ENCODE peak calls at places on chromosomes 13 and 19, in ten cellular contexts. One of them, this sample, is unnamed.

GRCh38 chr19:1107655-1108261 is 4.0 kb downstream of the GPX4 start:
- DNase-seq in T1000: no peak
- DNase-seq in kidney epithelial cell: no peak
- DNase-seq in NCI-H2171 treated with DMSO at 0.1 percent for 48 hours: no peak
- DNase-seq in skeletal muscle cell: no peak
- DNase-seq in AG09309: no peak
- DNase-seq in stimulated activated CD8-positive, alpha-beta memory T cell treated with anti-CD3 and anti-CD28 coated beads, Interleukin-7, amount 100 ng/mL, for 1 hour: no peak
- DNase-seq in H54: no peak
- DNase-seq in ELR: no peak
- DNase-seq in cardiac muscle cell: no peak
- DNase-seq in this sample: no peak

GRCh38 chr19:33241091-33241529 is 15.5 kb upstream of the SLC7A10 start:
- DNase-seq in H54: no peak
- DNase-seq in cardiac muscle cell: no peak
- DNase-seq in kidney epithelial cell: no peak
- DNase-seq in skeletal muscle cell: no peak
- DNase-seq in NCI-H2171 treated with DMSO at 0.1 percent for 48 hours: no peak
- DNase-seq in AG09309: no peak
- DNase-seq in T1000: no peak
- DNase-seq in stimulated activated CD8-positive, alpha-beta memory T cell treated with anti-CD3 and anti-CD28 coated beads, Interleukin-7, amount 100 ng/mL, for 1 hour: no peak
- DNase-seq in ELR: no peak
- DNase-seq in this sample: no peak

GRCh38 chr19:1269065-1269477 is at the start of gene CIRBP:
- DNase-seq in kidney epithelial cell: peak; percentile 92
- DNase-seq in T1000: peak; percentile 99
- DNase-seq in ELR: peak; percentile 100
- DNase-seq in cardiac muscle cell: peak; percentile 100
- DNase-seq in AG09309: peak; percentile 96
- DNase-seq in H54: peak; percentile 97
- DNase-seq in skeletal muscle cell: peak; percentile 95
- DNase-seq in stimulated activated CD8-positive, alpha-beta memory T cell treated with anti-CD3 and anti-CD28 coated beads, Interleukin-7, amount 100 ng/mL, for 1 hour: peak; percentile 98
- DNase-seq in NCI-H2171 treated with DMSO at 0.1 percent for 48 hours: peak; percentile 97
- DNase-seq in this sample: no peak

GRCh38 chr13:110797230-110797877 is 83.9 kb downstream of the ING1 start:
- DNase-seq in ELR: no peak
- DNase-seq in cardiac muscle cell: no peak
- DNase-seq in kidney epithelial cell: no peak
- DNase-seq in skeletal muscle cell: no peak
- DNase-seq in H54: no peak
- DNase-seq in AG09309: no peak
- DNase-seq in NCI-H2171 treated with DMSO at 0.1 percent for 48 hours: no peak
- DNase-seq in T1000: no peak
- DNase-seq in stimulated activated CD8-positive, alpha-beta memory T cell treated with anti-CD3 and anti-CD28 coated beads, Interleukin-7, amount 100 ng/mL, for 1 hour: no peak
- DNase-seq in this sample: no peak

GRCh38 chr19:34345934-34346333 is 19.1 kb upstream of the GPI start:
- DNase-seq in NCI-H2171 treated with DMSO at 0.1 percent for 48 hours: peak; percentile 84
- DNase-seq in kidney epithelial cell: no peak
- DNase-seq in H54: peak; percentile 81
- DNase-seq in AG09309: no peak
- DNase-seq in skeletal muscle cell: no peak
- DNase-seq in cardiac muscle cell: peak; percentile 68
- DNase-seq in stimulated activated CD8-positive, alpha-beta memory T cell treated with anti-CD3 and anti-CD28 coated beads, Interleukin-7, amount 100 ng/mL, for 1 hour: peak; percentile 37
- DNase-seq in T1000: peak; percentile 81
- DNase-seq in ELR: peak; percentile 89
- DNase-seq in this sample: no peak

GRCh38 chr19:55369651-55370304 is 485 bp downstream of the IL11 start:
- DNase-seq in stimulated activated CD8-positive, alpha-beta memory T cell treated with anti-CD3 and anti-CD28 coated beads, Interleukin-7, amount 100 ng/mL, for 1 hour: no peak
- DNase-seq in AG09309: no peak
- DNase-seq in kidney epithelial cell: no peak
- DNase-seq in NCI-H2171 treated with DMSO at 0.1 percent for 48 hours: peak; percentile 67
- DNase-seq in skeletal muscle cell: no peak
- DNase-seq in H54: peak; percentile 99
- DNase-seq in cardiac muscle cell: peak; percentile 48
- DNase-seq in ELR: peak; percentile 84
- DNase-seq in T1000: peak; percentile 66
- DNase-seq in this sample: no peak

GRCh38 chr13:34655554-34655953 is 286.5 kb upstream of the NBEA start:
- DNase-seq in NCI-H2171 treated with DMSO at 0.1 percent for 48 hours: no peak
- DNase-seq in skeletal muscle cell: no peak
- DNase-seq in AG09309: no peak
- DNase-seq in kidney epithelial cell: no peak
- DNase-seq in T1000: no peak
- DNase-seq in stimulated activated CD8-positive, alpha-beta memory T cell treated with anti-CD3 and anti-CD28 coated beads, Interleukin-7, amount 100 ng/mL, for 1 hour: no peak
- DNase-seq in H54: no peak
- DNase-seq in cardiac muscle cell: no peak
- DNase-seq in ELR: no peak
- DNase-seq in this sample: no peak

GRCh38 chr13:94657167-94657566 is 55.2 kb downstream of the SOX21 start:
- DNase-seq in H54: no peak
- DNase-seq in ELR: peak; percentile 61
- DNase-seq in T1000: no peak
- DNase-seq in skeletal muscle cell: peak; percentile 39
- DNase-seq in stimulated activated CD8-positive, alpha-beta memory T cell treated with anti-CD3 and anti-CD28 coated beads, Interleukin-7, amount 100 ng/mL, for 1 hour: no peak
- DNase-seq in NCI-H2171 treated with DMSO at 0.1 percent for 48 hours: no peak
- DNase-seq in kidney epithelial cell: no peak
- DNase-seq in cardiac muscle cell: no peak
- DNase-seq in AG09309: no peak
- DNase-seq in this sample: no peak

GRCh38 chr13:45162821-45163220 is 38.0 kb downstream of the KCTD4 start:
- DNase-seq in NCI-H2171 treated with DMSO at 0.1 percent for 48 hours: no peak
- DNase-seq in skeletal muscle cell: peak; percentile 80
- DNase-seq in ELR: peak; percentile 93
- DNase-seq in H54: peak; percentile 40
- DNase-seq in AG09309: peak; percentile 74
- DNase-seq in cardiac muscle cell: no peak
- DNase-seq in T1000: no peak
- DNase-seq in stimulated activated CD8-positive, alpha-beta memory T cell treated with anti-CD3 and anti-CD28 coated beads, Interleukin-7, amount 100 ng/mL, for 1 hour: no peak
- DNase-seq in kidney epithelial cell: peak; percentile 83
- DNase-seq in this sample: peak; percentile 34

GRCh38 chr19:10644351-10645007 is 9.7 kb upstream of the ILF3 start:
- DNase-seq in cardiac muscle cell: peak; percentile 89
- DNase-seq in ELR: peak; percentile 84
- DNase-seq in NCI-H2171 treated with DMSO at 0.1 percent for 48 hours: peak; percentile 52
- DNase-seq in skeletal muscle cell: no peak
- DNase-seq in kidney epithelial cell: no peak
- DNase-seq in stimulated activated CD8-positive, alpha-beta memory T cell treated with anti-CD3 and anti-CD28 coated beads, Interleukin-7, amount 100 ng/mL, for 1 hour: peak; percentile 72
- DNase-seq in T1000: peak; percentile 59
- DNase-seq in AG09309: peak; percentile 25
- DNase-seq in H54: peak; percentile 79
- DNase-seq in this sample: no peak

GRCh38 chr19:11881151-11881800 is 6.3 kb upstream of the ZNF69 start:
- DNase-seq in NCI-H2171 treated with DMSO at 0.1 percent for 48 hours: peak; percentile 24
- DNase-seq in stimulated activated CD8-positive, alpha-beta memory T cell treated with anti-CD3 and anti-CD28 coated beads, Interleukin-7, amount 100 ng/mL, for 1 hour: peak; percentile 21
- DNase-seq in H54: peak; percentile 40
- DNase-seq in cardiac muscle cell: peak; percentile 82
- DNase-seq in AG09309: no peak
- DNase-seq in kidney epithelial cell: no peak
- DNase-seq in T1000: peak; percentile 36
- DNase-seq in skeletal muscle cell: no peak
- DNase-seq in ELR: peak; percentile 68
- DNase-seq in this sample: no peak

GRCh38 chr13:79525051-79525450 is 44.1 kb downstream of the NDFIP2 start:
- DNase-seq in kidney epithelial cell: no peak
- DNase-seq in NCI-H2171 treated with DMSO at 0.1 percent for 48 hours: no peak
- DNase-seq in skeletal muscle cell: no peak
- DNase-seq in AG09309: no peak
- DNase-seq in stimulated activated CD8-positive, alpha-beta memory T cell treated with anti-CD3 and anti-CD28 coated beads, Interleukin-7, amount 100 ng/mL, for 1 hour: no peak
- DNase-seq in H54: no peak
- DNase-seq in ELR: no peak
- DNase-seq in cardiac muscle cell: no peak
- DNase-seq in T1000: no peak
- DNase-seq in this sample: no peak

GRCh38 chr13:79745141-79745540 is 264.2 kb downstream of the NDFIP2 start:
- DNase-seq in T1000: no peak
- DNase-seq in stimulated activated CD8-positive, alpha-beta memory T cell treated with anti-CD3 and anti-CD28 coated beads, Interleukin-7, amount 100 ng/mL, for 1 hour: no peak
- DNase-seq in cardiac muscle cell: peak; percentile 53
- DNase-seq in H54: no peak
- DNase-seq in skeletal muscle cell: no peak
- DNase-seq in kidney epithelial cell: no peak
- DNase-seq in NCI-H2171 treated with DMSO at 0.1 percent for 48 hours: no peak
- DNase-seq in ELR: no peak
- DNase-seq in AG09309: no peak
- DNase-seq in this sample: no peak

GRCh38 chr19:40229926-40230417 is 3.5 kb upstream of the CCNP start:
- DNase-seq in kidney epithelial cell: no peak
- DNase-seq in AG09309: no peak
- DNase-seq in H54: no peak
- DNase-seq in skeletal muscle cell: no peak
- DNase-seq in NCI-H2171 treated with DMSO at 0.1 percent for 48 hours: no peak
- DNase-seq in T1000: no peak
- DNase-seq in cardiac muscle cell: no peak
- DNase-seq in ELR: peak; percentile 24
- DNase-seq in stimulated activated CD8-positive, alpha-beta memory T cell treated with anti-CD3 and anti-CD28 coated beads, Interleukin-7, amount 100 ng/mL, for 1 hour: no peak
- DNase-seq in this sample: no peak

GRCh38 chr19:628168-628567 is 5.2 kb downstream of the POLRMT start:
- DNase-seq in kidney epithelial cell: no peak
- DNase-seq in AG09309: no peak
- DNase-seq in T1000: no peak
- DNase-seq in skeletal muscle cell: no peak
- DNase-seq in H54: no peak
- DNase-seq in ELR: peak; percentile 28
- DNase-seq in cardiac muscle cell: no peak
- DNase-seq in NCI-H2171 treated with DMSO at 0.1 percent for 48 hours: no peak
- DNase-seq in stimulated activated CD8-positive, alpha-beta memory T cell treated with anti-CD3 and anti-CD28 coated beads, Interleukin-7, amount 100 ng/mL, for 1 hour: no peak
- DNase-seq in this sample: no peak

GRCh38 chr13:113272791-113273190 is 24.2 kb upstream of the LAMP1 start:
- DNase-seq in H54: no peak
- DNase-seq in T1000: no peak
- DNase-seq in kidney epithelial cell: no peak
- DNase-seq in stimulated activated CD8-positive, alpha-beta memory T cell treated with anti-CD3 and anti-CD28 coated beads, Interleukin-7, amount 100 ng/mL, for 1 hour: no peak
- DNase-seq in skeletal muscle cell: no peak
- DNase-seq in NCI-H2171 treated with DMSO at 0.1 percent for 48 hours: no peak
- DNase-seq in cardiac muscle cell: no peak
- DNase-seq in AG09309: no peak
- DNase-seq in ELR: no peak
- DNase-seq in this sample: no peak

GRCh38 chr13:77751513-77752456 is 54.3 kb downstream of the SLAIN1 start:
- DNase-seq in ELR: peak; percentile 58
- DNase-seq in kidney epithelial cell: peak; percentile 12
- DNase-seq in skeletal muscle cell: peak; percentile 5
- DNase-seq in H54: peak; percentile 7
- DNase-seq in T1000: no peak
- DNase-seq in stimulated activated CD8-positive, alpha-beta memory T cell treated with anti-CD3 and anti-CD28 coated beads, Interleukin-7, amount 100 ng/mL, for 1 hour: peak; percentile 11
- DNase-seq in cardiac muscle cell: peak; percentile 62
- DNase-seq in AG09309: no peak
- DNase-seq in NCI-H2171 treated with DMSO at 0.1 percent for 48 hours: peak; percentile 66
- DNase-seq in this sample: peak; percentile 14

GRCh38 chr19:996051-996838 is 4.0 kb upstream of the GRIN3B start:
- DNase-seq in cardiac muscle cell: no peak
- DNase-seq in T1000: no peak
- DNase-seq in stimulated activated CD8-positive, alpha-beta memory T cell treated with anti-CD3 and anti-CD28 coated beads, Interleukin-7, amount 100 ng/mL, for 1 hour: peak; percentile 57
- DNase-seq in ELR: peak; percentile 71
- DNase-seq in NCI-H2171 treated with DMSO at 0.1 percent for 48 hours: peak; percentile 68
- DNase-seq in skeletal muscle cell: no peak
- DNase-seq in kidney epithelial cell: no peak
- DNase-seq in H54: no peak
- DNase-seq in AG09309: no peak
- DNase-seq in this sample: no peak

GRCh38 chr13:48949566-48950506 is 25.9 kb upstream of the FNDC3A start:
- DNase-seq in H54: no peak
- DNase-seq in cardiac muscle cell: no peak
- DNase-seq in stimulated activated CD8-positive, alpha-beta memory T cell treated with anti-CD3 and anti-CD28 coated beads, Interleukin-7, amount 100 ng/mL, for 1 hour: no peak
- DNase-seq in skeletal muscle cell: no peak
- DNase-seq in T1000: no peak
- DNase-seq in ELR: no peak
- DNase-seq in kidney epithelial cell: no peak
- DNase-seq in NCI-H2171 treated with DMSO at 0.1 percent for 48 hours: no peak
- DNase-seq in AG09309: no peak
- DNase-seq in this sample: no peak

GRCh38 chr13:50396001-50396400 is 380.8 kb downstream of the KCNRG start:
- DNase-seq in AG09309: no peak
- DNase-seq in T1000: no peak
- DNase-seq in H54: no peak
- DNase-seq in cardiac muscle cell: no peak
- DNase-seq in NCI-H2171 treated with DMSO at 0.1 percent for 48 hours: no peak
- DNase-seq in skeletal muscle cell: no peak
- DNase-seq in kidney epithelial cell: no peak
- DNase-seq in ELR: no peak
- DNase-seq in stimulated activated CD8-positive, alpha-beta memory T cell treated with anti-CD3 and anti-CD28 coated beads, Interleukin-7, amount 100 ng/mL, for 1 hour: no peak
- DNase-seq in this sample: no peak

GRCh38 chr19:52297601-52298358 is 811 bp downstream of the ZNF480 start:
- DNase-seq in stimulated activated CD8-positive, alpha-beta memory T cell treated with anti-CD3 and anti-CD28 coated beads, Interleukin-7, amount 100 ng/mL, for 1 hour: no peak
- DNase-seq in H54: no peak
- DNase-seq in kidney epithelial cell: no peak
- DNase-seq in cardiac muscle cell: peak; percentile 22
- DNase-seq in T1000: no peak
- DNase-seq in NCI-H2171 treated with DMSO at 0.1 percent for 48 hours: peak; percentile 21
- DNase-seq in ELR: no peak
- DNase-seq in skeletal muscle cell: no peak
- DNase-seq in AG09309: no peak
- DNase-seq in this sample: no peak

GRCh38 chr13:86584301-86584700 is 785.1 kb upstream of the SLITRK6 start:
- DNase-seq in ELR: no peak
- DNase-seq in cardiac muscle cell: no peak
- DNase-seq in H54: no peak
- DNase-seq in skeletal muscle cell: no peak
- DNase-seq in AG09309: no peak
- DNase-seq in NCI-H2171 treated with DMSO at 0.1 percent for 48 hours: no peak
- DNase-seq in T1000: no peak
- DNase-seq in kidney epithelial cell: no peak
- DNase-seq in stimulated activated CD8-positive, alpha-beta memory T cell treated with anti-CD3 and anti-CD28 coated beads, Interleukin-7, amount 100 ng/mL, for 1 hour: no peak
- DNase-seq in this sample: no peak

GRCh38 chr13:51728972-51729371 is 75.0 kb downstream of the DHRS12 start:
- DNase-seq in cardiac muscle cell: no peak
- DNase-seq in AG09309: peak; percentile 80
- DNase-seq in skeletal muscle cell: peak; percentile 90
- DNase-seq in stimulated activated CD8-positive, alpha-beta memory T cell treated with anti-CD3 and anti-CD28 coated beads, Interleukin-7, amount 100 ng/mL, for 1 hour: no peak
- DNase-seq in NCI-H2171 treated with DMSO at 0.1 percent for 48 hours: no peak
- DNase-seq in ELR: peak; percentile 94
- DNase-seq in T1000: no peak
- DNase-seq in kidney epithelial cell: no peak
- DNase-seq in H54: no peak
- DNase-seq in this sample: no peak

GRCh38 chr13:73334459-73334858 is 275.7 kb downstream of the KLF5 start:
- DNase-seq in NCI-H2171 treated with DMSO at 0.1 percent for 48 hours: no peak
- DNase-seq in T1000: peak; percentile 4
- DNase-seq in AG09309: peak; percentile 14
- DNase-seq in ELR: peak; percentile 80
- DNase-seq in kidney epithelial cell: no peak
- DNase-seq in skeletal muscle cell: no peak
- DNase-seq in stimulated activated CD8-positive, alpha-beta memory T cell treated with anti-CD3 and anti-CD28 coated beads, Interleukin-7, amount 100 ng/mL, for 1 hour: no peak
- DNase-seq in H54: no peak
- DNase-seq in cardiac muscle cell: no peak
- DNase-seq in this sample: no peak

GRCh38 chr19:38004100-38004504 is 97.1 kb downstream of the SIPA1L3 start:
- DNase-seq in cardiac muscle cell: no peak
- DNase-seq in T1000: no peak
- DNase-seq in H54: no peak
- DNase-seq in stimulated activated CD8-positive, alpha-beta memory T cell treated with anti-CD3 and anti-CD28 coated beads, Interleukin-7, amount 100 ng/mL, for 1 hour: no peak
- DNase-seq in NCI-H2171 treated with DMSO at 0.1 percent for 48 hours: no peak
- DNase-seq in skeletal muscle cell: no peak
- DNase-seq in AG09309: no peak
- DNase-seq in kidney epithelial cell: no peak
- DNase-seq in ELR: peak; percentile 50
- DNase-seq in this sample: no peak

GRCh38 chr19:13987101-13987890 is 18.8 kb downstream of the RFX1 start:
- DNase-seq in cardiac muscle cell: no peak
- DNase-seq in stimulated activated CD8-positive, alpha-beta memory T cell treated with anti-CD3 and anti-CD28 coated beads, Interleukin-7, amount 100 ng/mL, for 1 hour: no peak
- DNase-seq in H54: no peak
- DNase-seq in T1000: no peak
- DNase-seq in AG09309: no peak
- DNase-seq in ELR: no peak
- DNase-seq in skeletal muscle cell: no peak
- DNase-seq in NCI-H2171 treated with DMSO at 0.1 percent for 48 hours: no peak
- DNase-seq in kidney epithelial cell: no peak
- DNase-seq in this sample: no peak

GRCh38 chr19:55638864-55639359 is 1.9 kb upstream of the ZNF580 start:
- DNase-seq in cardiac muscle cell: peak; percentile 38
- DNase-seq in H54: no peak
- DNase-seq in skeletal muscle cell: no peak
- DNase-seq in NCI-H2171 treated with DMSO at 0.1 percent for 48 hours: peak; percentile 56
- DNase-seq in kidney epithelial cell: no peak
- DNase-seq in stimulated activated CD8-positive, alpha-beta memory T cell treated with anti-CD3 and anti-CD28 coated beads, Interleukin-7, amount 100 ng/mL, for 1 hour: no peak
- DNase-seq in T1000: peak; percentile 6
- DNase-seq in ELR: peak; percentile 61
- DNase-seq in AG09309: no peak
- DNase-seq in this sample: no peak

GRCh38 chr13:35283856-35284255 is 192.6 kb downstream of the MAB21L1 start:
- DNase-seq in cardiac muscle cell: no peak
- DNase-seq in T1000: no peak
- DNase-seq in ELR: peak; percentile 56
- DNase-seq in stimulated activated CD8-positive, alpha-beta memory T cell treated with anti-CD3 and anti-CD28 coated beads, Interleukin-7, amount 100 ng/mL, for 1 hour: no peak
- DNase-seq in AG09309: no peak
- DNase-seq in kidney epithelial cell: no peak
- DNase-seq in NCI-H2171 treated with DMSO at 0.1 percent for 48 hours: peak; percentile 52
- DNase-seq in skeletal muscle cell: peak; percentile 4
- DNase-seq in H54: no peak
- DNase-seq in this sample: no peak

This sample was measured in glomerular endothelial cell.